ENCODE peak calls at places on chromosomes 2 and 18, in six cellular contexts. K is sigmoid colon, N is transverse colon, D is GM23338, H is stomach, S is upper lobe of left lung. J is an unnamed sample.

GRCh38 chr2:98040331-98040939 is 44.7 kb upstream of the TMEM131 start:
- DNase-seq in D (no peak), N (no peak), K (no peak), S (peak), H (no peak), J (no peak)

GRCh38 chr2:45930396-45930792 is 278.9 kb downstream of the PRKCE start:
- DNase-seq in H (no peak), S (no peak), D (no peak), K (no peak), N (no peak), J (no peak)

GRCh38 chr18:37419866-37420265 is 145.7 kb downstream of the CELF4 start:
- DNase-seq in S (no peak), D (no peak), N (no peak), K (no peak), H (no peak), J (no peak)

GRCh38 chr2:165203689-165204559 is at the start of gene SCN3A:
- DNase-seq in H (peak), S (no peak), K (no peak), N (peak), D (peak), J (no peak)

GRCh38 chr18:31042391-31043181 is at the start of gene DSC3:
- DNase-seq in D (peak), K (no peak), H (no peak), N (peak), S (peak), J (no peak)

GRCh38 chr2:86445436-86445835 is 4.3 kb downstream of the KDM3A start:
- DNase-seq in K (no peak), N (no peak), D (no peak), H (no peak), S (no peak), J (no peak)

GRCh38 chr2:290090-290722 is 2.3 kb upstream of the ALKAL2 start:
- DNase-seq in N (peak), D (peak), H (peak), K (peak), S (peak), J (no peak)

GRCh38 chr2:136110528-136110927 is 7.4 kb downstream of the CXCR4 start:
- DNase-seq in H (no peak), D (no peak), N (no peak), K (no peak), S (no peak), J (no peak)

GRCh38 chr2:188984680-188985079 is 10.5 kb downstream of the COL3A1 start:
- DNase-seq in D (no peak), K (no peak), N (no peak), H (no peak), S (no peak), J (no peak)

GRCh38 chr2:31266804-31267203 is 32.9 kb downstream of the EHD3 start:
- DNase-seq in H (no peak), S (no peak), K (no peak), D (no peak), N (no peak), J (no peak)

GRCh38 chr18:21599585-21600525 is 649 bp downstream of the ESCO1 start:
- DNase-seq in D (peak), K (peak), N (peak), S (peak), H (peak), J (peak)

GRCh38 chr2:230473378-230473777 is 57.4 kb downstream of the SP100 start:
- DNase-seq in N (no peak), S (no peak), K (no peak), H (no peak), D (no peak), J (no peak)

GRCh38 chr2:74474899-74475298 is 2.4 kb upstream of the MRPL53 start:
- DNase-seq in H (no peak), K (no peak), D (peak), N (no peak), S (no peak), J (no peak)

GRCh38 chr2:167925775-167926174 is 321.6 kb downstream of the STK39 start:
- DNase-seq in N (no peak), S (no peak), D (no peak), H (no peak), K (no peak), J (no peak)

GRCh38 chr2:120526047-120526562 is 180.2 kb downstream of the INHBB start:
- DNase-seq in H (no peak), K (no peak), N (no peak), D (peak), S (no peak), J (no peak)

GRCh38 chr18:77993188-77993981 is 743.7 kb downstream of the GALR1 start:
- DNase-seq in N (no peak), H (no peak), K (no peak), S (no peak), D (no peak), J (no peak)

GRCh38 chr2:51304341-51304740 is 272.4 kb upstream of the NRXN1 start:
- DNase-seq in K (no peak), S (no peak), N (no peak), H (no peak), D (no peak), J (no peak)

GRCh38 chr18:75418293-75418692 is 9.2 kb downstream of the SMIM21 start:
- DNase-seq in K (no peak), N (no peak), D (no peak), S (no peak), H (no peak), J (no peak)

GRCh38 chr2:27958711-27959378 is 68.3 kb downstream of the BABAM2 start:
- DNase-seq in N (no peak), D (no peak), S (no peak), H (no peak), K (no peak), J (no peak)

GRCh38 chr2:65357095-65357958 is 75.1 kb downstream of the SPRED2 start:
- DNase-seq in H (no peak), S (no peak), N (no peak), D (peak), K (no peak), J (no peak)

GRCh38 chr2:157444643-157445040 is 753 bp upstream of the CYTIP start:
- DNase-seq in S (no peak), N (no peak), D (no peak), H (no peak), K (no peak), J (no peak)
- TF ChIP-seq POLR2AphosphoS5 in S (no peak), N (no peak), D (no peak), H (no peak), K (no peak), J (no peak)

GRCh38 chr2:9578475-9579235 is 23.0 kb upstream of the ADAM17 start:
- DNase-seq in H (no peak), S (no peak), N (no peak), K (no peak), D (no peak), J (no peak)
- TF ChIP-seq POLR2AphosphoS5 in H (no peak), S (no peak), N (no peak), K (no peak), D (no peak), J (no peak)

GRCh38 chr2:218259099-218259921 is 1.5 kb upstream of the GPBAR1 start:
- DNase-seq in H (no peak), K (peak), N (peak), D (peak), S (no peak), J (no peak)
- TF ChIP-seq POLR2AphosphoS5 in H (peak), K (peak), N (peak), D (no peak), S (peak), J (no peak)

GRCh38 chr2:219280682-219281081 is 1.5 kb downstream of the DNAJB2 start:
- DNase-seq in S (no peak), D (no peak), H (no peak), K (peak), N (no peak), J (no peak)

GRCh38 chr2:219278655-219279150 is 463 bp upstream of the DNAJB2 start:
- DNase-seq in S (no peak), K (no peak), N (no peak), H (no peak), D (no peak), J (no peak)

GRCh38 chr2:219277703-219278654 is 1.2 kb upstream of the DNAJB2 start:
- DNase-seq in S (peak), K (peak), N (peak), D (peak), H (peak), J (no peak)

GRCh38 chr2:219279916-219280516 is 850 bp downstream of the DNAJB2 start:
- DNase-seq in D (no peak), K (peak), N (no peak), H (no peak), S (no peak), J (peak)

DNA sequence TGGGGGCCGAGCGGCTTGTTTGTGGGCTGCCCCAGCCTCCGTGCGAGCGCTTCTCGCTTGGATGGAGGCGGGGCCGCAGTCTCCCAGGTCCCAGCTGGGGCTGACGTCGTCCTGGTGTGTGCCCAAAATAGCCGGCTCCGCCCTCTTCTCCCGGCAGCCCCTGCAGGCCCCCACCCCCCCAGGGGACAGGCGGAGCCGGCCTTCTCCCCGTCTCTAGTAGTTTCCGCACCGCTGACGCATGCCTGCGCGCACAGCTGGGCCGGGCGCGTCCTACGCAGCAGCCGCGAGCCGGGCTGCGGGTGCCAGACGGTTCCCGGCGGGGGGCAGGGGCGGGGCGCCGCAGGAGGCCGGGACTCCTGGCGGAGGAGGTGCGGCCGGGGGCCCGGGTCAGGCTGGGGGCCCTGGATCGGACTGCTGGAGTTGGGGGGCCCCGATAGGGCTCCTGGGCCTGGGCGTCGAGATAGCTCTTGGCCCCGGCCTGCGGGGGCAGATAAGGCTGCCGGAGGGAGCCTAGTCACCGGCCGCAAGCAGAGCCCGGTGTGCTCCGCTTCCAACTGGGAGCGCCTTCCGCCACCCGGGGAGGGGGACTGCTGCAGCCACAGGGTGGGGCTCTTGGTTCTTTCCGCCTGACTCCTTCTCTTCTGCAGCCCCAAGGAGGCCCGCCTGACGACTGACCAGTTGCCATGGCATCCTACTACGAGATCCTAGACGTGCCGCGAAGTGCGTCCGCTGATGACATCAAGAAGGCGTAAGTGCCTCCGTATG is at the start of gene DNAJB2:
- DNase-seq in S (peak), N (peak), H (peak), K (peak), D (peak), J (peak)
- TF ChIP-seq POLR2AphosphoS5 in S (peak), N (peak), H (peak), K (peak), D (peak), J (peak)

J was measured in GM12891.